ENCODE peak calls at places on chromosome 11, in nine cellular contexts. V, M, Z, T, L, K, X, S and W are unnamed samples.

GRCh38 chr11:105265859-105266258 is 126.3 kb upstream of the CARD18 start:
- DNase-seq in V (no peak), M (no peak), Z (no peak), T (no peak), L (no peak), K (peak), X (no peak), S (no peak), W (no peak)

GRCh38 chr11:2698386-2699184 is 1.2 kb downstream of the KCNQ1OT1 start:
- DNase-seq in V (no peak), M (no peak), Z (peak), T (no peak), L (no peak), K (no peak), X (no peak), S (no peak), W (no peak)

GRCh38 chr11:73379189-73379880 is 3.1 kb downstream of the RELT start:
- DNase-seq in V (no peak), M (peak), Z (no peak), T (no peak), L (no peak), K (no peak), X (no peak), S (no peak), W (no peak)

GRCh38 chr11:128133501-128133900 is 453.9 kb downstream of the ETS1 start:
- DNase-seq in V (no peak), M (no peak), Z (no peak), T (no peak), L (no peak), K (peak), X (no peak), S (no peak), W (no peak)

GRCh38 chr11:26014456-26015115 is 317.3 kb upstream of the ANO3 start:
- DNase-seq in V (no peak), M (no peak), Z (no peak), T (no peak), L (no peak), K (no peak), X (no peak), S (no peak), W (no peak)

GRCh38 chr11:1920909-1921575 is 1.5 kb downstream of the TNNT3 start:
- DNase-seq in V (no peak), M (no peak), Z (no peak), T (no peak), L (no peak), K (no peak), X (no peak), S (peak), W (no peak)

GRCh38 chr11:3104961-3105790 is 48.0 kb upstream of the CARS1 start:
- DNase-seq in V (no peak), M (no peak), Z (peak), T (no peak), L (no peak), K (no peak), X (no peak), S (peak), W (no peak)

GRCh38 chr11:66604161-66604560 is 11.2 kb downstream of the CCS start:
- DNase-seq in V (no peak), M (no peak), Z (no peak), T (no peak), L (no peak), K (no peak), X (no peak), S (peak), W (no peak)

GRCh38 chr11:74492084-74492483 is 1.4 kb downstream of the LIPT2 start:
- DNase-seq in V (no peak), M (no peak), Z (no peak), T (no peak), L (no peak), K (no peak), X (no peak), S (no peak), W (no peak)

GRCh38 chr11:76339217-76339616 is 41.7 kb downstream of the THAP12 start:
- DNase-seq in V (no peak), M (peak), Z (no peak), T (no peak), L (no peak), K (no peak), X (peak), S (peak), W (no peak)

GRCh38 chr11:3123761-3124733 is 41.1 kb downstream of the OSBPL5 start:
- DNase-seq in V (peak), M (peak), Z (peak), T (peak), L (peak), K (peak), X (peak), S (peak), W (no peak)

GRCh38 chr11:65897020-65897471 is 3.1 kb downstream of the FOSL1 start:
- DNase-seq in V (no peak), M (no peak), Z (no peak), T (no peak), L (no peak), K (no peak), X (no peak), S (no peak), W (no peak)

GRCh38 chr11:20000393-20001134 is 159.7 kb downstream of the DBX1 start:
- DNase-seq in V (peak), M (peak), Z (no peak), T (peak), L (no peak), K (no peak), X (peak), S (no peak), W (peak)

GRCh38 chr11:121563900-121564822 is 111.4 kb upstream of the SORL1-AS1 start:
- DNase-seq in V (no peak), M (no peak), Z (no peak), T (no peak), L (no peak), K (peak), X (no peak), S (no peak), W (no peak)

GRCh38 chr11:76999597-76999996 is 34.6 kb upstream of the B3GNT6 start:
- DNase-seq in V (no peak), M (no peak), Z (no peak), T (no peak), L (no peak), K (no peak), X (no peak), S (no peak), W (no peak)

GRCh38 chr11:11701070-11701469 is 79.3 kb upstream of the GALNT18 start:
- DNase-seq in V (peak), M (no peak), Z (no peak), T (no peak), L (no peak), K (peak), X (peak), S (no peak), W (no peak)
- TF ChIP-seq CTCF in V (no peak), M (peak), Z (no peak), T (no peak), L (no peak), K (no peak), X (no peak), S (no peak), W (no peak)

GRCh38 chr11:134359646-134360045 is 27.9 kb downstream of the GLB1L2 start:
- DNase-seq in V (no peak), M (no peak), Z (no peak), T (no peak), L (no peak), K (no peak), X (no peak), S (no peak), W (no peak)
- TF ChIP-seq CTCF in V (no peak), M (no peak), Z (no peak), T (no peak), L (no peak), K (no peak), X (no peak), S (no peak), W (no peak)

GRCh38 chr11:85647078-85647477 is 689 bp upstream of the TMEM126A start:
- DNase-seq in V (no peak), M (no peak), Z (no peak), T (no peak), L (no peak), K (no peak), X (no peak), S (no peak), W (no peak)
- TF ChIP-seq CTCF in V (no peak), M (no peak), Z (no peak), T (no peak), L (no peak), K (no peak), X (no peak), S (no peak), W (no peak)

GRCh38 chr11:109121173-109121938 is 300.6 kb upstream of the C11orf87 start:
- DNase-seq in V (no peak), M (no peak), Z (no peak), T (no peak), L (no peak), K (no peak), X (peak), S (no peak), W (no peak)

GRCh38 chr11:109123811-109124787 is 297.9 kb upstream of the C11orf87 start:
- DNase-seq in V (no peak), M (peak), Z (no peak), T (peak), L (no peak), K (peak), X (peak), S (no peak), W (peak)

DNA sequence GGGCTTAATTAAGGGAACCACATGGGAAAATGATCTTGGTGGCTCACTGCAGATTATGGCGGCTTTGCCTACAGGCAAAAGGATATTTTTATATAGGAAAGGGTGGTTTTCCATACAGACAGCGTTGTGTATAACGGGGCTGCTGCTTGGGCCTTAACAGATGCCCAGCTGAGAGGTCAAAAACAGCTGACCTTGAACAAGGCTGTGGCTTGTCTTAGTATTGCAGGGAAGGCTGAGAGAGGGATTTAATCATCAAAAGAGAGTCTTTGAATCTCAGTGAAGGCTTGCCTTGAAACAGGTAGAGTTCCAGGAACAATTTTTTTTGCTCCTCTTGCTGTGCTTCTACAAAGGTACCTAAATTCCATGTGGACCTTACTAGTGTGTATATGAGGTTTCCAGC is 301.6 kb upstream of the C11orf87 start:
- DNase-seq in V (no peak), M (no peak), Z (no peak), T (no peak), L (no peak), K (no peak), X (no peak), S (no peak), W (no peak)
- TF ChIP-seq CTCF in V (no peak), M (no peak), Z (no peak), T (no peak), L (no peak), K (no peak), X (no peak), S (no peak), W (no peak)

DNA sequence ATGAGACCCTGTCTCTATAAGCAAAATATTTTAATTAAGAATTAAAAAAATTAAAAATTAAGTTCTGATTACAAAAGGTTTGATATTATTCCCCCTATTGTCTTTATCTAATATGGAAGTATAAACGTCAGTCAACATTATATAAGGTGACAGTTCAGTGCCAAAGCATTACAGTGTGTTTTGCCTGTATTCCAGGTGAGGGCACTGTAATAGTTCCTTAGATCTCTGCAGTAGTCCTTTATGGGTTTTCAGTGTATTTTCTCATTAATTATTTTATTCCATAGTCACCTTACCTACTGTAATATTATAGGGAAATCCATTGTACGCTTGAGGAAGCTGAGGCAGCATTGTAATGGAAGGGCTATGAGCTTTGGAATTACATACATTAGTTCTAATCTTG is 33.0 kb downstream of the FAR1 start:
- DNase-seq in V (no peak), M (no peak), Z (no peak), T (no peak), L (no peak), K (no peak), X (no peak), S (no peak), W (no peak)
- TF ChIP-seq CTCF in V (peak), M (no peak), Z (no peak), T (no peak), L (peak), K (no peak), X (no peak), S (no peak), W (no peak)